ENCODE peak calls at places on chromosomes 2 and 18, in four cellular contexts. T, K, M and U are unnamed samples.
A peak's percentile ranks its signal among the peaks of the same experiment; 100 is the strongest.

GRCh38 chr2:187138240-187138639 is 289.3 kb upstream of the ZSWIM2 start:
- DNase-seq in T (peak; percentile 38), K (peak; percentile 17), M (peak; percentile 54), U (peak; percentile 53)

GRCh38 chr2:152627010-152627957 is 90.0 kb downstream of the PRPF40A start:
- DNase-seq in T (no peak), K (no peak), M (peak; percentile 73), U (peak; percentile 57)

GRCh38 chr2:112031916-112032582 is 23.0 kb upstream of the TMEM87B start:
- DNase-seq in T (no peak), K (no peak), M (peak; percentile 25), U (peak; percentile 67)

GRCh38 chr2:182767578-182767977 is 51.5 kb downstream of the DNAJC10 start:
- DNase-seq in T (no peak), K (no peak), M (peak; percentile 17), U (peak; percentile 62)

GRCh38 chr18:25503567-25504081 is 151.7 kb upstream of the ZNF521 start:
- DNase-seq in T (peak; percentile 47), K (peak; percentile 63), M (peak; percentile 79), U (peak; percentile 77)

GRCh38 chr2:203062126-203062525 is 47.5 kb downstream of the NBEAL1 start:
- DNase-seq in T (no peak), K (no peak), M (no peak), U (peak; percentile 86)

GRCh38 chr2:113291191-113291590 is 12.5 kb upstream of the PAX8 start:
- DNase-seq in T (no peak), K (no peak), M (no peak), U (no peak)

GRCh38 chr2:162839419-162839818 is 852 bp upstream of the KCNH7 start:
- DNase-seq in T (no peak), K (no peak), M (no peak), U (no peak)

GRCh38 chr2:2333076-2333475 is 2.0 kb upstream of the MYT1L start:
- DNase-seq in T (no peak), K (no peak), M (no peak), U (no peak)

GRCh38 chr2:159042115-159042850 is 73.8 kb downstream of the TANC1 start:
- DNase-seq in T (peak; percentile 51), K (no peak), M (no peak), U (no peak)

GRCh38 chr2:104290566-104290891 is 563.4 kb upstream of the POU3F3 start:
- DNase-seq in T (no peak), K (no peak), M (no peak), U (no peak)

GRCh38 chr2:110812726-110813645 is 80.6 kb downstream of the ACOXL start:
- DNase-seq in T (no peak), K (no peak), M (no peak), U (no peak)

GRCh38 chr18:45197526-45197970 is 417.7 kb upstream of the SLC14A2 start:
- DNase-seq in T (no peak), K (no peak), M (peak; percentile 44), U (peak; percentile 8)

GRCh38 chr2:199988176-199988575 is 32.8 kb downstream of the MAIP1 start:
- DNase-seq in T (no peak), K (no peak), M (peak; percentile 44), U (peak; percentile 88)

GRCh38 chr2:102112692-102113665 is 29.6 kb upstream of the IL1R1 start:
- DNase-seq in T (no peak), K (no peak), M (peak; percentile 48), U (no peak)

GRCh38 chr2:97983134-97983533 is 12.6 kb downstream of the TMEM131 start:
- DNase-seq in T (no peak), K (no peak), M (no peak), U (no peak)

GRCh38 chr2:111119004-111119846 is 1.5 kb upstream of the BCL2L11 start:
- DNase-seq in T (peak; percentile 28), K (peak; percentile 41), M (no peak), U (peak; percentile 3)

GRCh38 chr2:23587330-23587729 is 202.4 kb downstream of the KLHL29 start:
- DNase-seq in T (no peak), K (no peak), M (no peak), U (no peak)

GRCh38 chr2:42809876-42810125 is 17.4 kb upstream of the HAAO start:
- DNase-seq in T (peak; percentile 88), K (no peak), M (peak; percentile 79), U (peak; percentile 82)

GRCh38 chr18:23143059-23143831 is 8.0 kb downstream of the CABLES1 start:
- DNase-seq in T (no peak), K (no peak), M (peak; percentile 62), U (peak; percentile 44)

GRCh38 chr18:77853859-77854258 is 604.2 kb downstream of the GALR1 start:
- DNase-seq in T (no peak), K (no peak), M (no peak), U (no peak)

GRCh38 chr2:239443102-239443620 is 42.3 kb upstream of the HDAC4 start:
- DNase-seq in T (no peak), K (no peak), M (no peak), U (no peak)

GRCh38 chr2:172761306-172761705 is 25.7 kb downstream of the RAPGEF4 start:
- DNase-seq in T (no peak), K (no peak), M (no peak), U (no peak)
- TF ChIP-seq CTCF in T (no peak), K (no peak), M (no peak), U (no peak)

DNA sequence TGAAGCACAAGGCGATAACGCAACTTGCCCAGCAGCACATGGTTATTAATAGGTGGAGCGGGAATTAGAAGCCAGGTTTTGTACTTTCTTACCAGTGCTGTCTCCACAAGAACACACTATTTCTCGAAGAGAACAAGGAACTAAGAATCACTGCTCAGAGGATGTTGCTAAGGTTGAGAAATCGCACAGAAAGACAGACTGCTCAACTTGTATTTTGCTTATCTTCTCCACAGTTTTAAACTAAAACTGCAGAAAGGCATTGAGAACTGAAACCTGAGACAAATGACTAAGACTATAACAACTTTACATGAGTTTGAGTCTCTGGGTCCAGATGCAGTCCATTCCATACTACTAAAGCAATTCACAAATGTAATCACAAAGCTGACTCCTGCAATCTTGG is 6.2 kb downstream of the PRKD3 start:
- DNase-seq in T (no peak), K (no peak), M (peak; percentile 86), U (peak; percentile 82)
- H3K4me3 ChIP-seq in T (no peak overlapping the region), K (no peak overlapping the region), M (peak overlapping the region; percentile 26), U (peak overlapping the region; percentile 20)

DNA sequence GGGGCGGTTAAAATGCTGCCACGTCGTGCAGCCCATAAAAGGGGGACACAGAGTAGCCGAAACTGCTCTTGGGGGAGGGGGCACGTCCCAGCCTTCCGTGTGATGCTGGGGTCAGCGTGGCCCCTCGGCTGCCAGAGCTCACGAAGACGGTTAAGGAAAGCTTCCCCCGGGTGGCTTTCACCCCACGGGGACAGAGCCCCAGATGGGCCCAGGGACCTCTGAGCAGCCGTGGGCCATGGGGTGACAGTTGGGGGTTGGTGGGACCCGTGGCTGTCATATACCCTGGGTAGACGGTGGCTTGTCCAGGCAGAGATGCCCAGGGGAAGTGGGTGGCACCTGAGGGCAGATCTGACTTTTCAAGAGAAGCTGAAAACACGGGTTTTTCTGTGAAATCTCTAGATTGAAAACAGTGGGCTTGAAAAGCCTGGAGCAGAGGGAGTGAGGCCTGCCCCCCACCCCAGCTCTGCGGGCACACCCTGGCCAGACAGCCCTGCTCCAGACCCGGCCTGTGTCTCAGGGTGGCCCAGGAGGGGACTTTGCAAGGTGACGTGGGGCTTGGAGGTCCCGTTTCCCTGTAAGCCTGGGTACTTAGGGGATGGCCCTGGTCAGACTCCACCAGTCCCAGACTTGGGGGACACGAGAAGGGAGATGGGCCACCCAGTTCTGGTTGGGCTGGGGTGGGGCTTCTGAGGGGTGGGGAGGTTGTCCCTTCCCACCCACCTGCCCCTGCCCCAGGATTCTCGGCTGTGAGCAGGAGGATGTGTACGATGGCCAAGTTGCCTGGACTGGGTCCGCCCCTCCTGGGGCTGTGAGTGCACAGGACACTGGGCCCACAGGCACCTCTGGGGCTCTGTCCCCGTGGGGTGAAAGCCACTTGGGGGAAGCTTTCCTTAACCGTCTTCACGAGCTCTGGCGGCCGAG is 650 bp downstream of the NEU4 start:
- DNase-seq in T (no peak), K (no peak), M (no peak), U (no peak)
- TF ChIP-seq CTCF in T (no peak), K (no peak), M (no peak), U (no peak)

DNA sequence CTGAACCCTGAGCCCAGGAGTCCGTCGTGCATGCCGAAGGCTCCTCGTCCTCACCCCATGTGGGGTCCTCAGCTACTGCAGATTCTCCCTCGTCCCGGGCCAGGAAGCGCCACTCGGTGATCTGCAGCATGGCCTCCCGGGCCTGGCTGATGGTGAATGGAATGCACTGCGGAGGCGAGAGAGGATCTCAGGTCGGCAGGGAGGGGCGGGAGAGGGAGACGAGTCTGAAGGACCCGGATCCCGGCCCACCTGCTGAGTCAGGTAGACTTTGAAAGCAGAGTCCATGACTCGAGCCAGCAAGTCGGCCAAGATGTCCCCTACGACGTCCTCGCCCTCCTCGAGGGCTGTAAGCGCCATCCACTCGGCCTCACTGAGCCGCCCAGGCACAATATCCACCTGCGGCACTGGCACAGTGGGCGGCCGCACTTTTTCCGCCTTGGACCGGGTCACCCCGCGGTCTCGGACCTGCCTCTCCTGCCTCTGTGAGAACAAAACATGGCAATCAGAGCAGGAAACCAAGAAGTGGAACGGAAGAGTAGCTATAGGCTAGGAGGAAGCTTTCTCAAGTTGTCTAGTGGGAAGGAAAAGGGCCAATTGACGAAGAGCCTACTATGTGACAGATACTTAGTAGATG is 5.5 kb downstream of the C2orf81 start:
- DNase-seq in T (no peak), K (no peak), M (no peak), U (no peak)
- H3K4me3 ChIP-seq in T (peak overlapping the region; percentile 79), K (peak overlapping the region; percentile 44), M (no peak overlapping the region), U (peak overlapping the region; percentile 56)

GRCh38 chr2:28821295-28821958 is 10.8 kb downstream of the SPDYA start:
- DNase-seq in T (no peak), K (peak; percentile 25), M (peak; percentile 71), U (peak; percentile 65)
- TF ChIP-seq CTCF in T (peak; percentile 75), K (peak; percentile 41), M (peak; percentile 74), U (peak; percentile 60)